ENCODE peak calls at places on chromosomes 6 and 20, in ten cellular contexts. O is pancreas, V is heart right ventricle, Q is ovary, B is body of pancreas, D is A549, G is choroid plexus epithelial cell, A is PC-9, Y is mammary epithelial cell, U is epithelial cell of proximal tubule. S is an unnamed sample.

GRCh38 chr6:129009856-129010255 is 126.9 kb downstream of the LAMA2 start:
- DNase-seq in U (no peak), B (no peak), Y (no peak), G (no peak), A (no peak), D (no peak), O (no peak), Q (no peak), V (no peak), S (no peak)

GRCh38 chr20:59013031-59013951 is 5.9 kb upstream of the TUBB1 start:
- DNase-seq in Y (no peak), O (no peak), A (no peak), B (no peak), D (no peak), V (no peak), G (no peak), Q (no peak), U (no peak), S (no peak)

GRCh38 chr6:11096109-11096508 is 2.5 kb downstream of the SMIM13 start:
- DNase-seq in O (no peak), A (peak), Q (no peak), V (no peak), U (no peak), B (peak), Y (peak), D (peak), G (peak), S (no peak)

GRCh38 chr6:163048345-163048744 is 320.6 kb downstream of the PACRG start:
- DNase-seq in D (no peak), V (no peak), A (no peak), O (no peak), G (peak), B (no peak), Q (no peak), U (no peak), Y (no peak), S (no peak)

GRCh38 chr20:53623454-53624206 is 30.0 kb upstream of the ZNF217 start:
- DNase-seq in A (peak), Y (peak), G (peak), Q (peak), O (no peak), B (peak), U (peak), V (peak), D (peak), S (no peak)

GRCh38 chr6:163327165-163327880 is 87.2 kb upstream of the QKI start:
- DNase-seq in Y (no peak), O (no peak), D (no peak), V (no peak), A (no peak), G (no peak), B (no peak), U (no peak), Q (no peak), S (no peak)

GRCh38 chr20:51221791-51222408 is 199.0 kb upstream of the KCNG1 start:
- DNase-seq in Q (no peak), Y (peak), U (no peak), D (no peak), A (peak), G (peak), V (no peak), B (no peak), O (no peak), S (no peak)

GRCh38 chr20:62799036-62799435 is 2.8 kb downstream of the MRGBP start:
- DNase-seq in O (no peak), Y (no peak), U (no peak), V (no peak), D (no peak), B (no peak), A (no peak), G (no peak), Q (no peak), S (no peak)

GRCh38 chr6:108731229-108731565 is 117.0 kb upstream of the ARMC2 start:
- DNase-seq in A (no peak), Y (no peak), B (no peak), V (no peak), U (no peak), G (no peak), Q (no peak), D (no peak), O (no peak), S (no peak)

GRCh38 chr6:27358786-27359185 is 29.8 kb upstream of the ZNF391 start:
- DNase-seq in U (no peak), B (no peak), Q (no peak), O (no peak), V (no peak), A (no peak), G (no peak), D (no peak), Y (no peak), S (no peak)

GRCh38 chr6:29917843-29918242 is 24.5 kb upstream of the HLA-A start:
- DNase-seq in Y (no peak), B (no peak), O (no peak), U (no peak), D (no peak), G (no peak), V (no peak), Q (no peak), A (no peak), S (no peak)

GRCh38 chr6:100479180-100480035 is 14.7 kb upstream of the SIM1 start:
- DNase-seq in B (no peak), G (peak), Q (no peak), D (peak), V (no peak), Y (no peak), O (no peak), U (no peak), A (no peak), S (no peak)

GRCh38 chr6:22300287-22300998 is 3.6 kb upstream of the PRL start:
- DNase-seq in U (no peak), D (no peak), Y (no peak), O (no peak), A (no peak), G (peak), B (no peak), Q (no peak), V (no peak), S (no peak)

GRCh38 chr20:52889225-52889624 is 82.9 kb upstream of the TSHZ2 start:
- DNase-seq in V (no peak), Q (no peak), A (no peak), B (peak), D (no peak), O (no peak), Y (peak), G (peak), U (peak), S (no peak)

GRCh38 chr6:128114164-128114563 is 213.3 kb upstream of the THEMIS start:
- DNase-seq in O (no peak), G (no peak), U (no peak), D (no peak), A (no peak), B (no peak), V (no peak), Q (no peak), Y (no peak), S (no peak)

GRCh38 chr6:5034328-5034727 is 30.5 kb upstream of the RPP40 start:
- DNase-seq in G (no peak), Q (no peak), Y (no peak), D (no peak), O (no peak), U (no peak), B (no peak), V (no peak), A (no peak), S (no peak)

GRCh38 chr20:7362601-7363000 is 577.7 kb downstream of the HAO1 start:
- DNase-seq in U (no peak), B (no peak), A (no peak), D (no peak), G (no peak), V (no peak), O (no peak), Q (no peak), Y (no peak), S (no peak)

GRCh38 chr6:22145823-22146379 is 150.9 kb downstream of the PRL start:
- DNase-seq in A (no peak), O (no peak), D (peak), V (peak), Y (peak), U (peak), B (no peak), Q (no peak), G (peak), S (no peak)

GRCh38 chr20:62493886-62494285 is 18.1 kb upstream of the GATA5 start:
- DNase-seq in V (no peak), U (no peak), D (no peak), Y (no peak), Q (no peak), A (no peak), O (no peak), B (no peak), G (no peak), S (no peak)

GRCh38 chr6:169766921-169767736 is 15.7 kb downstream of the ERMARD start:
- DNase-seq in Y (no peak), U (no peak), G (no peak), O (no peak), D (no peak), V (no peak), Q (no peak), B (no peak), A (no peak), S (no peak)

GRCh38 chr20:31718952-31719643 is 3.6 kb downstream of the BCL2L1 start:
- DNase-seq in B (no peak), D (no peak), Y (peak), U (no peak), Q (no peak), A (peak), V (no peak), G (no peak), O (no peak), S (no peak)

GRCh38 chr20:10800288-10800687 is 126.5 kb upstream of the JAG1 start:
- DNase-seq in B (no peak), V (no peak), A (no peak), G (no peak), U (no peak), O (no peak), D (peak), Y (no peak), Q (no peak), S (no peak)

GRCh38 chr6:24761193-24761835 is 13.4 kb upstream of the GMNN start:
- DNase-seq in O (no peak), G (no peak), B (no peak), D (no peak), Y (no peak), U (no peak), Q (no peak), V (no peak), A (no peak), S (no peak)

GRCh38 chr6:37134622-37135191 is 35.2 kb upstream of the PIM1 start:
- DNase-seq in D (peak), Q (no peak), U (peak), V (no peak), G (peak), O (no peak), Y (peak), B (peak), A (peak), S (no peak)

GRCh38 chr20:35878113-35878620 is 76.1 kb downstream of the SCAND1 start:
- DNase-seq in U (no peak), Q (no peak), O (no peak), B (no peak), Y (no peak), G (no peak), D (no peak), A (no peak), V (no peak), S (no peak)

GRCh38 chr20:37673429-37673828 is 20.4 kb upstream of the CTNNBL1 start:
- DNase-seq in B (no peak), A (no peak), Y (no peak), O (no peak), G (no peak), V (no peak), U (no peak), D (no peak), Q (no peak), S (no peak)

GRCh38 chr6:128807577-128807976 is 75.4 kb upstream of the LAMA2 start:
- DNase-seq in A (no peak), Q (no peak), G (peak), Y (peak), U (peak), B (no peak), D (peak), O (no peak), V (no peak), S (no peak)

GRCh38 chr6:130670142-130670541 is 157.1 kb upstream of the SMLR1 start:
- DNase-seq in G (no peak), V (no peak), A (no peak), Y (no peak), O (no peak), D (no peak), U (no peak), B (no peak), Q (no peak), S (no peak)

GRCh38 chr6:162964703-162965140 is 236.9 kb downstream of the PACRG start:
- DNase-seq in G (peak), Q (no peak), Y (no peak), A (no peak), U (peak), O (no peak), V (peak), D (peak), B (peak), S (no peak)

GRCh38 chr6:100493206-100493888 is 28.6 kb upstream of the SIM1 start:
- DNase-seq in Q (no peak), G (no peak), U (peak), D (no peak), A (peak), O (no peak), V (no peak), B (no peak), Y (peak), S (no peak)

GRCh38 chr6:140915001-140915950 is 1217.4 kb upstream of the GJE1 start:
- DNase-seq in D (no peak), B (no peak), O (no peak), Q (no peak), Y (no peak), G (peak), V (no peak), U (no peak), A (no peak), S (no peak)
- TF ChIP-seq CTCF in D (no peak), B (no peak), O (no peak), Q (no peak), Y (peak), G (peak), V (no peak), U (no peak), A (no peak), S (no peak)

DNA sequence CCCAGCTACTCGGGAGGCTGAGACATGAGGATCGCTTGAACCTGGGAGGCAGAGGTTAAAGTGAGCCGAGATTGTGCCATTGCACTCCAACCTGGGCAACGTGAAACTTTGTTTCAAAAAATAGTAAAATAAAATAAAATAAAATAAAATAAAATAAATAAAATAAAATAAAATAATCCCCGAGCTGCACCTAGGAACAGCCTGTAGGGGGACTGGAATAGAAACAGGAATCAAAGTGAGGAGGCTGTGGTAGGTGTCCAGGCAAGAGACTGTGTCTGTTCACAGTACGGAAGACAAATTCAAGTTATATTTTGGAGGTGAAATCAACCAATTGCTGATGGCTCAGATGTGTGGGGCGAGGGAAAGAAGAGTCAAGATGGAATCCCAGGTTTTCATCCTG is 86.2 kb downstream of the KCNB1 start:
- DNase-seq in Q (no peak), A (no peak), U (no peak), Y (no peak), V (no peak), G (peak), D (no peak), B (no peak), O (no peak), S (no peak)
- TF ChIP-seq CTCF in Q (no peak), A (peak), U (peak), Y (no peak), V (no peak), G (peak), D (no peak), B (peak), O (no peak), S (no peak)

GRCh38 chr6:118080547-118080946 is 173.5 kb downstream of the SLC35F1 start:
- DNase-seq in U (no peak), Q (no peak), Y (no peak), V (no peak), O (no peak), G (peak), D (no peak), A (no peak), B (no peak), S (no peak)
- TF ChIP-seq CTCF in U (peak), Q (no peak), Y (no peak), V (no peak), O (no peak), G (no peak), D (no peak), A (no peak), B (no peak), S (no peak)

DNA sequence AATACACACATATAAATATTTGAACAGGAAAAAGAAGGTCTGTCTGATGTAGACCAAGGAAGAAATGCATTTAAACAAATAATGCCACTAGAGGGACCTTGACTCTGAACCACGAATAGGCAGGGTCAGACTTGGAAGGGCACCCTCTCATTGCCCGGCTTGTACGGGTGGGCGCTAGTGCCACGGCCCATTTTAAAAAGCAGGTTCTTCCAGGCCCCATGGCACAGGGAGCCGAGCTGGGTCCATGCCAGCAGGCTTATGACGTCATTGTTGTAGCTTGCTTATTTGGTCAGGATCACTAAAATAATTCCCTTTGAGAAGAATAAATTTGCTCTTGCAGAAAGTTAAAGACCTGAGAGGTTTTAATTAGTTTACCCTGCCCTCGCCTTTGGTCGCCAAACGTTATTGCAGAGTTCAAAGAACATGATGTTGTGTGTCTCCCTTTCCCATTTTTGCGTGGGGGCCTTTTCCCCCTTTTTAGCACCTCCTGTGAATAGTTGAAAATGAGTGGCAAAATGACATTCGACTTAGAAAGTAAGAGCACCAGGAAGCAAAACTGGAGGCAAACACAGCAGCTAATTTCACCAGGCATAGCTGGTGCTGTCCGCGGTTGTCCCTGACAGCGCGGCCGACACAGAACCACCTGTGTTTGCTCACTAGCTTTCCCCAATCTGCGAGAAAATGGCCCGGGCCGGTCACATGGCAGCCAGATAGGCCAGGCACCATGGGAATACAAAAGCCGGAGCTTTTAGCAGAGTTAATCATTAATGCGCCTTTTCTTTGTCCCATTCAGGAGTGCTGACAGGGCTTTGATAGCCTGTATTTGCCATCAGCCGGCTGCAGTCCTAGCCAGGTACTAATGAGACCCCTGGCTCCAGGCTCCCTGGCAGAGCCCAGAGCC is 93.8 kb downstream of the FOXA2 start:
- DNase-seq in D (peak), G (no peak), B (peak), V (no peak), A (no peak), Y (no peak), U (peak), Q (no peak), O (peak), S (no peak)
- TF ChIP-seq CTCF in D (peak), G (no peak), B (peak), V (no peak), A (no peak), Y (peak), U (peak), Q (no peak), O (no peak), S (no peak)

GRCh38 chr20:44610313-44610965 is 28.1 kb downstream of the PKIG start:
- DNase-seq in U (no peak), D (no peak), G (no peak), Q (no peak), V (no peak), Y (no peak), A (no peak), B (no peak), O (no peak), S (no peak)
- TF ChIP-seq CTCF in U (no peak), D (no peak), G (no peak), Q (no peak), V (no peak), Y (no peak), A (peak), B (no peak), O (no peak), S (no peak)

GRCh38 chr20:17533396-17533795 is 2.2 kb upstream of the BFSP1 start:
- DNase-seq in U (no peak), A (peak), D (peak), Q (no peak), V (no peak), B (peak), Y (peak), O (no peak), G (peak), S (peak)

GRCh38 chr20:17531537-17532025 is 402 bp upstream of the BFSP1 start:
- DNase-seq in D (no peak), A (no peak), O (no peak), U (no peak), G (no peak), Y (no peak), Q (no peak), B (no peak), V (no peak), S (no peak)

GRCh38 chr20:17530153-17530552 is 1.0 kb downstream of the BFSP1 start:
- DNase-seq in U (no peak), O (no peak), B (no peak), V (no peak), G (no peak), A (no peak), D (no peak), Q (no peak), Y (no peak), S (no peak)

GRCh38 chr20:17529586-17529985 is 1.6 kb downstream of the BFSP1 start:
- DNase-seq in B (no peak), D (no peak), Y (no peak), O (no peak), G (no peak), U (no peak), A (no peak), V (no peak), Q (no peak), S (no peak)

GRCh38 chr20:17530716-17531536 is at the start of gene BFSP1:
- DNase-seq in O (peak), G (peak), B (peak), Q (peak), V (peak), A (peak), Y (peak), D (peak), U (no peak), S (peak)
- TF ChIP-seq CTCF in O (no peak), G (no peak), B (no peak), Q (no peak), V (no peak), A (no peak), Y (no peak), D (peak), U (no peak), S (no peak)

GRCh38 chr6:3162067-3162497 is 4.7 kb upstream of the TUBB2A start:
- DNase-seq in Q (no peak), D (peak), U (no peak), G (peak), O (no peak), Y (no peak), B (peak), A (no peak), V (no peak), S (no peak)

GRCh38 chr6:3164388-3164787 is 7.0 kb upstream of the TUBB2A start:
- DNase-seq in A (no peak), O (no peak), D (no peak), G (no peak), V (no peak), B (no peak), U (no peak), Q (no peak), Y (no peak), S (no peak)

GRCh38 chr6:3163248-3163594 is 5.9 kb upstream of the TUBB2A start:
- DNase-seq in Q (no peak), G (peak), Y (no peak), U (no peak), A (no peak), B (no peak), D (no peak), V (no peak), O (no peak), S (no peak)

GRCh38 chr6:3159805-3160781 is 2.7 kb upstream of the TUBB2A start:
- DNase-seq in O (peak), Y (peak), A (peak), V (peak), G (no peak), Q (peak), B (peak), U (no peak), D (peak), S (no peak)

DNA sequence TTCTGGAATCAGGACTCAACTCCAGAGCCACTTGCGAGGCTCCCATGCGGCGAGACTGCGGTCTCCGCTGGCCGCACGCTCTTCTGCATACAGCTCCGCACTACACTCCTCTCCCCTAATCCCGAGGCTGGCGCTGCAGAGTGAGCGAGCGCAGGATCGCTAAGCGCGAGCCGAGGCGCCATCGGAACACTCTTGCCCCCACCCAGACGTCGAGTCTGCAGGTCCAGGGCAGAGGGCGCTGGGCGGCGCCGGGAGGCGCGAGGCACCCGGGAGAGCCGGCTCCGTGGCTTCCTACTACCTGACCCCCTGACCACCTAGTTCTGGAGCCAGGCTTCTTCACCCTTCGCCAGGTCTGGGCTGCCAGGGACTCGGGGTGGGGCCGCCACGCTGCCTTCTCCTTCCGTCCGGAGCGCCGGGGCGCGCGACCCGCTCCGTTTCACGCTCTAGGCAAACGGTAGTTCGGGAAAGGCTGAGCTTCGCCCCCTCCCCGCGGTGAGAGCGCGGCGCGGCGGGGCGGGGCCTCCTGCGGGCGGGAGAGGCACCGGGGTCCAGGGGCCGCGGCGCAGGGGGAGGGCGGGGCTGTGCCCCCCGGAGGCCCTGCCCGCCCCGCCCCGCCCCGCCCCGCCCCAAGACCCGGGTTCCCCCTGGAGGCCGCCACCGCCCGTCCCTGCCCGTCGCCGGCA is 5.4 kb upstream of the TUBB2A start:
- DNase-seq in G (peak), Y (peak), D (peak), Q (peak), B (peak), O (peak), A (peak), U (no peak), V (peak), S (peak)
- TF ChIP-seq CTCF in G (peak), Y (peak), D (no peak), Q (no peak), B (no peak), O (no peak), A (no peak), U (no peak), V (no peak), S (no peak)

S was measured in GM20000.